ENCODE peak calls at places on chromosomes 3 and 15, in four cellular contexts. One of them, this sample, is unnamed.

GRCh38 chr3:55486857-55487375 is at the start of gene WNT5A:
- DNase-seq in AG09319: no peak
- DNase-seq in NK-92 treated with Interleukin-12 subunit alpha and Interleukin-12 subunit beta, amount 100 ng/mL, for 24 hours: no peak
- DNase-seq in stimulated activated CD4-positive, alpha-beta T cell treated with anti-CD3 and anti-CD28 coated beads, TNF-alpha, amount 100 ng/mL, for 1 hour: no peak
- DNase-seq in this sample: no peak

GRCh38 chr15:70921297-70921696 is 28.7 kb downstream of the LRRC49 start:
- DNase-seq in stimulated activated CD4-positive, alpha-beta T cell treated with anti-CD3 and anti-CD28 coated beads, TNF-alpha, amount 100 ng/mL, for 1 hour: no peak
- DNase-seq in NK-92 treated with Interleukin-12 subunit alpha and Interleukin-12 subunit beta, amount 100 ng/mL, for 24 hours: no peak
- DNase-seq in AG09319: no peak
- DNase-seq in this sample: no peak

GRCh38 chr3:171327441-171328174 is 132.6 kb downstream of the TNIK start:
- DNase-seq in AG09319: no peak
- DNase-seq in NK-92 treated with Interleukin-12 subunit alpha and Interleukin-12 subunit beta, amount 100 ng/mL, for 24 hours: no peak
- DNase-seq in stimulated activated CD4-positive, alpha-beta T cell treated with anti-CD3 and anti-CD28 coated beads, TNF-alpha, amount 100 ng/mL, for 1 hour: no peak
- DNase-seq in this sample: no peak

GRCh38 chr3:14587733-14588360 is 47.7 kb upstream of the GRIP2 start:
- DNase-seq in AG09319: no peak
- DNase-seq in NK-92 treated with Interleukin-12 subunit alpha and Interleukin-12 subunit beta, amount 100 ng/mL, for 24 hours: no peak
- DNase-seq in stimulated activated CD4-positive, alpha-beta T cell treated with anti-CD3 and anti-CD28 coated beads, TNF-alpha, amount 100 ng/mL, for 1 hour: no peak
- DNase-seq in this sample: peak

GRCh38 chr15:68460166-68460565 is 28.2 kb upstream of the ITGA11 start:
- DNase-seq in stimulated activated CD4-positive, alpha-beta T cell treated with anti-CD3 and anti-CD28 coated beads, TNF-alpha, amount 100 ng/mL, for 1 hour: no peak
- DNase-seq in NK-92 treated with Interleukin-12 subunit alpha and Interleukin-12 subunit beta, amount 100 ng/mL, for 24 hours: no peak
- DNase-seq in AG09319: no peak
- DNase-seq in this sample: no peak

GRCh38 chr3:13518516-13519351 is 30.2 kb upstream of the FBLN2 start:
- DNase-seq in AG09319: peak
- DNase-seq in stimulated activated CD4-positive, alpha-beta T cell treated with anti-CD3 and anti-CD28 coated beads, TNF-alpha, amount 100 ng/mL, for 1 hour: no peak
- DNase-seq in NK-92 treated with Interleukin-12 subunit alpha and Interleukin-12 subunit beta, amount 100 ng/mL, for 24 hours: no peak
- DNase-seq in this sample: no peak

GRCh38 chr3:66803206-66803605 is 194.9 kb upstream of the KBTBD8 start:
- DNase-seq in stimulated activated CD4-positive, alpha-beta T cell treated with anti-CD3 and anti-CD28 coated beads, TNF-alpha, amount 100 ng/mL, for 1 hour: no peak
- DNase-seq in NK-92 treated with Interleukin-12 subunit alpha and Interleukin-12 subunit beta, amount 100 ng/mL, for 24 hours: no peak
- DNase-seq in AG09319: no peak
- DNase-seq in this sample: no peak

GRCh38 chr3:175338775-175339535 is 479.8 kb downstream of the NAALADL2 start:
- DNase-seq in stimulated activated CD4-positive, alpha-beta T cell treated with anti-CD3 and anti-CD28 coated beads, TNF-alpha, amount 100 ng/mL, for 1 hour: no peak
- DNase-seq in AG09319: peak
- DNase-seq in NK-92 treated with Interleukin-12 subunit alpha and Interleukin-12 subunit beta, amount 100 ng/mL, for 24 hours: no peak
- DNase-seq in this sample: peak

GRCh38 chr3:37132334-37132733 is 42.0 kb downstream of the LRRFIP2 start:
- DNase-seq in NK-92 treated with Interleukin-12 subunit alpha and Interleukin-12 subunit beta, amount 100 ng/mL, for 24 hours: no peak
- DNase-seq in AG09319: no peak
- DNase-seq in stimulated activated CD4-positive, alpha-beta T cell treated with anti-CD3 and anti-CD28 coated beads, TNF-alpha, amount 100 ng/mL, for 1 hour: no peak
- DNase-seq in this sample: no peak

GRCh38 chr3:174531262-174531982 is 327.7 kb upstream of the NAALADL2 start:
- DNase-seq in NK-92 treated with Interleukin-12 subunit alpha and Interleukin-12 subunit beta, amount 100 ng/mL, for 24 hours: no peak
- DNase-seq in stimulated activated CD4-positive, alpha-beta T cell treated with anti-CD3 and anti-CD28 coated beads, TNF-alpha, amount 100 ng/mL, for 1 hour: no peak
- DNase-seq in AG09319: no peak
- DNase-seq in this sample: peak

GRCh38 chr3:79140718-79141117 is 627.1 kb downstream of the ROBO1 start:
- DNase-seq in stimulated activated CD4-positive, alpha-beta T cell treated with anti-CD3 and anti-CD28 coated beads, TNF-alpha, amount 100 ng/mL, for 1 hour: no peak
- DNase-seq in NK-92 treated with Interleukin-12 subunit alpha and Interleukin-12 subunit beta, amount 100 ng/mL, for 24 hours: no peak
- DNase-seq in AG09319: peak
- DNase-seq in this sample: no peak

GRCh38 chr15:62928242-62928995 is 114.1 kb upstream of the TPM1 start:
- DNase-seq in NK-92 treated with Interleukin-12 subunit alpha and Interleukin-12 subunit beta, amount 100 ng/mL, for 24 hours: no peak
- DNase-seq in stimulated activated CD4-positive, alpha-beta T cell treated with anti-CD3 and anti-CD28 coated beads, TNF-alpha, amount 100 ng/mL, for 1 hour: no peak
- DNase-seq in AG09319: peak
- DNase-seq in this sample: peak

GRCh38 chr15:101489236-101489632 is 273 bp downstream of the PCSK6 start:
- DNase-seq in AG09319: no peak
- DNase-seq in NK-92 treated with Interleukin-12 subunit alpha and Interleukin-12 subunit beta, amount 100 ng/mL, for 24 hours: no peak
- DNase-seq in stimulated activated CD4-positive, alpha-beta T cell treated with anti-CD3 and anti-CD28 coated beads, TNF-alpha, amount 100 ng/mL, for 1 hour: no peak
- DNase-seq in this sample: peak

GRCh38 chr3:106071306-106071705 is 202.5 kb upstream of the CBLB start:
- DNase-seq in NK-92 treated with Interleukin-12 subunit alpha and Interleukin-12 subunit beta, amount 100 ng/mL, for 24 hours: no peak
- DNase-seq in AG09319: no peak
- DNase-seq in stimulated activated CD4-positive, alpha-beta T cell treated with anti-CD3 and anti-CD28 coated beads, TNF-alpha, amount 100 ng/mL, for 1 hour: no peak
- DNase-seq in this sample: no peak

GRCh38 chr3:61628636-61629035 is 67.3 kb downstream of the PTPRG start:
- DNase-seq in stimulated activated CD4-positive, alpha-beta T cell treated with anti-CD3 and anti-CD28 coated beads, TNF-alpha, amount 100 ng/mL, for 1 hour: no peak
- DNase-seq in AG09319: no peak
- DNase-seq in NK-92 treated with Interleukin-12 subunit alpha and Interleukin-12 subunit beta, amount 100 ng/mL, for 24 hours: no peak
- DNase-seq in this sample: no peak

GRCh38 chr3:128426128-128426921 is 40.4 kb downstream of the DNAJB8 start:
- DNase-seq in NK-92 treated with Interleukin-12 subunit alpha and Interleukin-12 subunit beta, amount 100 ng/mL, for 24 hours: no peak
- DNase-seq in AG09319: no peak
- DNase-seq in stimulated activated CD4-positive, alpha-beta T cell treated with anti-CD3 and anti-CD28 coated beads, TNF-alpha, amount 100 ng/mL, for 1 hour: peak
- DNase-seq in this sample: peak

This sample was measured in HT-29.